ENCODE peak calls at places on chromosomes 16 and 17, in four cellular contexts. D, P, L and F are unnamed samples.

GRCh38 chr16:17469011-17469741 is 1.6 kb downstream of the XYLT1 start:
- DNase-seq in D (no peak), L (peak), P (no peak), F (no peak)

GRCh38 chr16:27253526-27253930 is 15.0 kb downstream of the NSMCE1 start:
- DNase-seq in D (no peak), L (peak), P (no peak), F (no peak)

GRCh38 chr17:51857052-51857593 is 301.4 kb downstream of the CA10 start:
- DNase-seq in L (no peak), P (no peak), D (no peak), F (no peak)

GRCh38 chr17:69320908-69321238 is 6.1 kb downstream of the ABCA5 start:
- DNase-seq in P (no peak), D (no peak), L (no peak), F (no peak)

GRCh38 chr17:62725791-62726249 is 82.3 kb downstream of the MARCHF10 start:
- DNase-seq in L (no peak), P (no peak), D (no peak), F (no peak)

GRCh38 chr16:30051518-30051917 is 14.0 kb upstream of the ALDOA start:
- DNase-seq in L (peak), D (no peak), P (no peak), F (no peak)

GRCh38 chr16:21166561-21166961 is 8.1 kb downstream of the LDAF1 start:
- DNase-seq in L (peak), P (no peak), D (no peak), F (no peak)

GRCh38 chr16:63907251-63907650 is 1214.6 kb downstream of the CDH11 start:
- DNase-seq in D (no peak), L (no peak), P (no peak), F (no peak)

GRCh38 chr17:79831367-79832210 is 7.7 kb downstream of the CBX4 start:
- DNase-seq in L (no peak), D (peak), P (peak), F (peak)

DNA sequence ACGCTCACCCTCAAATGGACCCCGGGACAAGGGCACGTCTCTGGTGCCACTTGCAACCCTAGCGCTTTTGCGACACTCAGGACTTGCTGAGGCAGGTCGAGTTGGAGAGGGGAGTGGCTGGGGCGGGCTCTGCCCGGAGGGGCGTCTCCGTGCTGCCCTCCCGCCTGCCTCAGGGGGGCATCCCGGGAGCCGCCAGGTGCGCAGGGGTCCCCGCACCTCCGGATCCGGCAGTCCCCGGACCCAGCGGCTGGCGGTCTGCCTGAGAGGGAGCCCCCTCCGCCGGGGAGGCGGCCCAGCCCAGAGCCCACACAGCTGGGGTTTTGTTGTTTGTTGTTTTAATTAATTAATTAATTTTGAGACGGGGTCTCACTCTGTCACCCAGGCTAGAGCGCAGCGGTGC is at the start of gene SLC52A1:
- DNase-seq in D (no peak), P (no peak), L (no peak), F (no peak)
- H3K4me3 ChIP-seq in D (peak), P (no peak), L (peak), F (peak)

GRCh38 chr16:80993293-80993691 is 13.4 kb downstream of the CMC2 start:
- DNase-seq in L (peak), D (no peak), P (no peak), F (no peak)
- H3K4me3 ChIP-seq in L (no peak), D (no peak), P (no peak), F (no peak)

GRCh38 chr16:2471653-2472487 is 773 bp downstream of the NTN3 start:
- DNase-seq in P (no peak), D (no peak), L (no peak), F (no peak)
- H3K4me3 ChIP-seq in P (no peak), D (peak), L (no peak), F (peak)

DNA sequence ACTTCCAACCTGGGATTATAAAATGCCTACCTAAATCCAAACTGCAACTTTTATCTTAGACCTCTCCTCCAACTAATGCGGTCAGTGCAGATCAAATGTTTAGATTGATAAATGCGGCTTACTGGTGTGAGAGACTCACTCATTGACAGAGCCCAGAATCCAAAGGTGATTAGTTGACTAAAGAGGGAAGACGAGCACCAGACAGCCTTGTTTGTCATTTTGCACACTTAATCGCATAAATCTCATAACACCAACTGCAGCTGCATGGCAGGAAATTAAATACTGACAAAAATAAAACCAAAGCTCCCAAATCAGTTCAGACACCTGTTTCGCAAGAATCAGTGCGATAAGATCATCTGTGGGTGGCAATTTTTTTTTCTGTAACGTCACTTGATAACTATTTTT is 35.9 kb downstream of the NACA2 start:
- DNase-seq in L (no peak), P (no peak), D (no peak), F (no peak)
- H3K4me3 ChIP-seq in L (no peak), P (no peak), D (no peak), F (no peak)